ENCODE peak calls at places on chromosomes 12 and 14, in four cellular contexts. I, P, W and U are unnamed samples.

GRCh38 chr14:92917041-92917940 is 5.7 kb upstream of the CHGA start:
- DNase-seq in I (peak), W (no peak), P (no peak), U (no peak)

GRCh38 chr14:72540836-72541235 is 353.1 kb downstream of the DPF3 start:
- DNase-seq in W (no peak), I (no peak), P (no peak), U (no peak)

GRCh38 chr12:8742501-8742900 is 44.7 kb downstream of the RIMKLB start:
- DNase-seq in I (no peak), P (no peak), W (no peak), U (no peak)

GRCh38 chr14:77372304-77372841 is 4.5 kb downstream of the TMED8 start:
- DNase-seq in W (no peak), I (no peak), P (peak), U (no peak)

GRCh38 chr12:22285871-22286270 is 48.6 kb downstream of the ST8SIA1 start:
- DNase-seq in P (no peak), I (no peak), W (no peak), U (no peak)

GRCh38 chr14:89417469-89418225 is 614 bp upstream of the FOXN3 start:
- DNase-seq in I (peak), W (no peak), P (peak), U (peak)

GRCh38 chr14:20476795-20477194 is 7.6 kb downstream of the PNP start:
- DNase-seq in W (no peak), P (no peak), I (no peak), U (no peak)

GRCh38 chr12:132117558-132117875 is 26.6 kb downstream of the DDX51 start:
- DNase-seq in P (no peak), W (peak), I (peak), U (peak)

GRCh38 chr12:4540170-4540569 is 1.5 kb downstream of the RAD51AP1 start:
- DNase-seq in P (no peak), W (no peak), I (no peak), U (no peak)

GRCh38 chr14:83164016-83164415 is 1630.4 kb upstream of the SEL1L start:
- DNase-seq in I (no peak), W (no peak), P (no peak), U (no peak)

GRCh38 chr14:85531594-85532391 is 1.8 kb downstream of the FLRT2 start:
- DNase-seq in I (peak), W (no peak), P (no peak), U (peak)

GRCh38 chr14:88234442-88234841 is 88.6 kb downstream of the KCNK10 start:
- DNase-seq in W (no peak), I (no peak), P (no peak), U (no peak)

GRCh38 chr12:94560416-94561221 is 89.7 kb downstream of the TMCC3 start:
- DNase-seq in W (no peak), I (no peak), P (peak), U (peak)
- TF ChIP-seq USF1 in W (no peak), I (no peak), P (no peak), U (no peak)

GRCh38 chr14:74326369-74327152 is 21.7 kb upstream of the VRTN start:
- DNase-seq in P (no peak), W (no peak), I (peak), U (peak)
- TF ChIP-seq USF1 in P (no peak), W (no peak), I (no peak), U (no peak)

DNA sequence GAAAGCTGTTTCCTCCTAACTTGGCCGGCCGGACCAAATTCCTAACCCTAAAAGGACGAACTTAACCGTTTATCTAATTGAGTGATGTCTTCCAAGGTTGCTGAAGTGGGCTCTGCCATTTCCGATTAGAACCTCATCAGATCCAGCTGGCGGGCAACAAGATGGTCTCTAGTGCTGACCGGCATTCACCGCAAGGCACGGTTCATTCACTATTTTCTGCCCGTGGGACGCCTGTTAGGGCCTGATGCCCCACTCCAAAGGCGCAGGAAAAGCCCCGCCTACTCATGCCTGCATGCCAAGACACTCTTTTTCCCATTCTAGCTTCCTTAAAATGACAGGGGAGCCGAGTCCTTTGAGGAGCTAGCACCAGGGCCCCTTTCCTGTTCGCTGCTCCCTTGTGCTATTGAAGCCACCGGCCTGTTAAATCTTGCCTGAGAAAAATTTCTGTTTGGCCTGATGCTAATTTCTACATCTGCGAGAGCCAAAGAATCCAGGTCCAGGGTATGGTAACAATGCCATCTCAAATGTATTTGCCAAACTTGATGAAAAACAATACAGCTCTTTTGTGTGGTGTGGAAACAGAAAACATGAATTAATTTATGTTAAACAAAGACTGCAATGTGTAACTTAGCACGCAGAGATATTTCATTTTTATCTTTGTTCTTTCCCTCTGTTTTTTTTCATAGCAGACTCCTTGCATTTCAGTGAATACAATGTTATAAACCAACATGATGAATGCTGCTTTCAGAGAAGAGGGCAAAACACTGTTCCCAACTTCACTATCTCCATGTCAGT is 1071.2 kb upstream of the USP15 start:
- DNase-seq in I (no peak), W (no peak), P (no peak), U (no peak)
- TF ChIP-seq USF1 in I (no peak), W (no peak), P (no peak), U (no peak)

DNA sequence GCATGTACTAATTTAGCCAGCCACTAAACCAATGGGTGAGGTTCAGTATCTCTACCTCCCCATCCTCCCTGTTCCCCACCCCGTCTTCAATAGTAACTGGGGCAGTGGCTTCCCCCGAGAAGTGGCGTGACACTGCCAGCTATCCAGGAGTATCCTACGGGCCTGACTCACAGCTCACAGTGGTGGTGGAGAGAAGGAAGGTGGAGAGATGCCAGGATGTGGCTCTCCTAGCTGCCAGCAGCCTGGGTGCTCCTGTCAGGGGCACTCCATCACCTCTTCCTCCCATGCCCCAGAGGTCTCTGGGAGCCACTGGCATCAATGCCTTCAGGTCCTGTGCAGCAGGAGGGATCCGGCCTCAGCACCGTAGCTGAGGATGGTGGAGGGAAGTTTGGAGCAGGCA is 49.0 kb downstream of the TSPAN11 start:
- DNase-seq in P (no peak), I (no peak), W (no peak), U (no peak)
- TF ChIP-seq USF1 in P (no peak), I (no peak), W (no peak), U (no peak)

DNA sequence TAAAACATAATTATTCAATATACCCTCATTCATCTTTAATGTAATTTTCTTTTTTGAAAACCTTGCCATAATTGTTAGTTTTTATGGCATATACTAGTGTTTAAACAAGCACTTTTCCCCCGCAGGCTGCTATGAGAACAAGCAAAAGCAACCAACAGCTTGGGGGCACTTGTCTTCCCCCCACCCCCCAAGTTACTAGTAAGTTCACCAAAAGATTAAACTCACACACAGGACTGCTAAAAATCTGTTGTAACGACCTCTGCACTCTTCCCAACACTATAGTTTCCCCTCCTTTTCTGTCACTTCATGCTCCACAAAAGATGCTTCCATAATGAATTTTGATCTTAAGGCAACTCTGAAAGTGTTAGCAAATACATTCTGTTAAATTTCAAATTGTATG is 474.9 kb upstream of the SOX5 start:
- DNase-seq in I (no peak), P (no peak), W (no peak), U (no peak)
- TF ChIP-seq USF1 in I (no peak), P (no peak), W (no peak), U (no peak)

DNA sequence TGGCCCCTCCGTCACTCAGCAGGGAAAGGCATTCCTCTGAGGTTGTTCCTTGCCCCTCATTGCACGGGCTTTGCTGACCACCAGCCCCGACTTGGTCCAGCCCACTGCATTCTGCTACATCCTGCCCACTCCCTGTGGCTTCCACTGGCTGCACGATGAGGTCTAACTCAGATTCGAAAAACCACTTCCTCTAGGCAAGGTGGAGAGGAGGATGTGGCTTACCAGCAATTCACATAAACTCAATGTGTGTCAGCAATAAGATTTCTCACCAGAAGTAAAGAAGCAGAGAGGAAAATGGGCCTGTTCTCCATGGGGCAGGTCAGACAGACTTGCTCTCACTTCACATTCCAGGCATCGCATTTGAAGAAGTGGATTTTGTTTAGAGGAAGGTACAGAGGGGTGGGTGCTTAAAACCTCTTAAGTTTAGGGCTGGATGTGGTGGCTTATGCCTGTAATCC is 14.7 kb downstream of the GPR68 start:
- DNase-seq in I (no peak), W (no peak), P (peak), U (no peak)
- TF ChIP-seq USF1 in I (no peak), W (no peak), P (no peak), U (no peak)

GRCh38 chr12:3283137-3283680 is 206.0 kb downstream of the TSPAN9 start:
- DNase-seq in P (no peak), I (no peak), W (no peak), U (no peak)
- TF ChIP-seq USF1 in P (no peak), I (no peak), W (no peak), U (no peak)

DNA sequence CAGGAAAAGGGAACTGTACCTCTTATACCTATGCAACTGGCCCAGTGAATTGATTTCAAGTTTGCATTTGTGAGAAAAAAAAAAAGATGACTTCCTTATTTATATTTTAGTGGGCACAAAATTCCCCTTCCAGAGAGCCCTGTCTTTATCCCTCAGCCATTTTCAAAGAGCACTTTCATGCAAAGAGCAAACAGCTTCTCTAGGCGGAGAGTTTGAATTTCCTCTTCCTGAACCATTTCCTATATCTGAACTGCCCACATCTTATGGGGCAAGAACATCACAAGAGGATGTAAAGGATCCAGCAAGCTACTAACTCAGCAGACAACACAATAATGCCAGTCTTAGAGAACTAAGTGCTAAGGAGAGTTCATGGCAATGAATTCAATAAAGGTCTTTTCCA is 22.3 kb upstream of the PLXNC1 start:
- DNase-seq in P (no peak), I (no peak), W (no peak), U (no peak)
- TF ChIP-seq USF1 in P (no peak), I (no peak), W (no peak), U (no peak)

DNA sequence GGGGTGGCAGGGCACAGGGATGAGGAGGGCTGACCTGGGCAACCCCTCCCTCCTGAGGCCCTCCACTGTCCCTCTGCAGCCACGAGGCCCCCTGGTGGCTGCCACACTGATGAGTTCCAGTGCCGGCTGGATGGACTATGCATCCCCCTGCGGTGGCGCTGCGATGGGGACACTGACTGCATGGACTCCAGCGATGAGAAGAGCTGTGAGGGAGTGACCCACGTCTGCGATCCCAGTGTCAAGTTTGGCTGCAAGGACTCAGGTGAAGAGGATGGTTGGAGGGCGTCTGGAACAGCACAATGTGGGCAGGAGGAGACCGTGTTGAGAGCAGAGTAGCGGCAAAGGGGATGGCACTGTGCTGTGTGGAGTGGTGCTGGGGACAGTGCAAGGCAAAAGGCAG is 25.7 kb upstream of the LRP1-AS start:
- DNase-seq in W (peak), I (peak), P (no peak), U (peak)
- TF ChIP-seq USF1 in W (no peak), I (no peak), P (no peak), U (no peak)

DNA sequence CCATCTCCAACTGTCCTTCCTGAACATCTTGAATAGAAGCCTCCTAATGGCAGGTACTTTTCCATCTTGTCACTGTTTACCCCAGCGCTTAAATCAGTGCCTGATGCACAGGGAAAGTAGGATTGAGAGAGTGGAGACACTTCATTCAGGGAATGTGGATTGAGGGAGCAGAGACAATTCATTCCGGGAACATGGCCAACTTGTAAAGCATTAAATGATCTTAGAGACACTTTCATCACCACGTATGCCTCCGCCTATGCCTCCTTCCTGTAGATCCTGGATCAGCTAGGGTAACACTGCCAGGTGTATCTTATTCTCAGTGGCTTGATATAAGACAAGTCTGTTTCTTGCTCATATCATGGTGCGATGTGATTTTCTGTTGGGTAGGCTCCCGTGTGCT is 67.6 kb upstream of the CSRP2 start:
- DNase-seq in W (no peak), I (no peak), P (no peak), U (no peak)
- TF ChIP-seq USF1 in W (no peak), I (no peak), P (no peak), U (no peak)